ENCODE peak calls at places on chromosomes 12 and 14, in five cellular contexts. One of them, this sample, is unnamed.

GRCh38 chr12:132356686-132357622 is 27.6 kb upstream of the GALNT9 start:
- DNase-seq in GM20000: no peak
- DNase-seq in K562: peak
- DNase-seq in CD8-positive, alpha-beta T cell: no peak
- DNase-seq in keratinocyte: no peak
- DNase-seq in this sample: peak

GRCh38 chr14:61460853-61461611 is 139.7 kb downstream of the PRKCH start:
- DNase-seq in GM20000: no peak
- DNase-seq in CD8-positive, alpha-beta T cell: peak
- DNase-seq in keratinocyte: peak
- DNase-seq in K562: peak
- DNase-seq in this sample: no peak

GRCh38 chr14:34043627-34044372 is 92.9 kb upstream of the EGLN3 start:
- DNase-seq in K562: peak
- DNase-seq in GM20000: peak
- DNase-seq in keratinocyte: no peak
- DNase-seq in CD8-positive, alpha-beta T cell: peak
- DNase-seq in this sample: no peak

GRCh38 chr14:39175445-39176262 is 600 bp downstream of the PNN start:
- DNase-seq in keratinocyte: no peak
- DNase-seq in GM20000: peak
- DNase-seq in K562: peak
- DNase-seq in CD8-positive, alpha-beta T cell: no peak
- DNase-seq in this sample: peak

GRCh38 chr12:43277630-43278267 is 274.3 kb downstream of the ADAMTS20 start:
- DNase-seq in GM20000: no peak
- DNase-seq in K562: no peak
- DNase-seq in keratinocyte: no peak
- DNase-seq in CD8-positive, alpha-beta T cell: no peak
- DNase-seq in this sample: no peak

GRCh38 chr14:68814376-68815287 is 21.8 kb upstream of the ZFP36L1 start:
- DNase-seq in K562: peak
- DNase-seq in GM20000: peak
- DNase-seq in CD8-positive, alpha-beta T cell: peak
- DNase-seq in keratinocyte: no peak
- DNase-seq in this sample: peak

GRCh38 chr12:6552140-6552551 is 3.7 kb downstream of the IFFO1 start:
- DNase-seq in GM20000: no peak
- DNase-seq in CD8-positive, alpha-beta T cell: no peak
- DNase-seq in K562: no peak
- DNase-seq in keratinocyte: no peak
- DNase-seq in this sample: no peak

GRCh38 chr12:102776041-102776440 is 141.0 kb downstream of the PAH start:
- DNase-seq in CD8-positive, alpha-beta T cell: no peak
- DNase-seq in K562: no peak
- DNase-seq in GM20000: peak
- DNase-seq in keratinocyte: no peak
- DNase-seq in this sample: no peak

GRCh38 chr14:102507026-102507860 is 2.3 kb downstream of the ANKRD9 start:
- DNase-seq in GM20000: peak
- DNase-seq in CD8-positive, alpha-beta T cell: no peak
- DNase-seq in keratinocyte: no peak
- DNase-seq in K562: no peak
- DNase-seq in this sample: no peak

GRCh38 chr14:56268653-56269052 is 150.4 kb downstream of the PELI2 start:
- DNase-seq in CD8-positive, alpha-beta T cell: no peak
- DNase-seq in keratinocyte: no peak
- DNase-seq in GM20000: no peak
- DNase-seq in K562: no peak
- DNase-seq in this sample: no peak

GRCh38 chr14:70901218-70901772 is 6.0 kb upstream of the PCNX1 start:
- DNase-seq in CD8-positive, alpha-beta T cell: no peak
- DNase-seq in GM20000: no peak
- DNase-seq in K562: no peak
- DNase-seq in keratinocyte: no peak
- DNase-seq in this sample: no peak

GRCh38 chr12:68538722-68539614 is 71.7 kb upstream of the RAP1B start:
- DNase-seq in K562: peak
- DNase-seq in CD8-positive, alpha-beta T cell: peak
- DNase-seq in GM20000: peak
- DNase-seq in keratinocyte: no peak
- DNase-seq in this sample: no peak

GRCh38 chr12:59429766-59430165 is 166.1 kb upstream of the SLC16A7 start:
- DNase-seq in CD8-positive, alpha-beta T cell: no peak
- DNase-seq in keratinocyte: no peak
- DNase-seq in K562: no peak
- DNase-seq in GM20000: no peak
- DNase-seq in this sample: no peak

GRCh38 chr12:59425798-59426197 is 170.0 kb upstream of the SLC16A7 start:
- DNase-seq in CD8-positive, alpha-beta T cell: no peak
- DNase-seq in keratinocyte: no peak
- DNase-seq in GM20000: no peak
- DNase-seq in K562: no peak
- DNase-seq in this sample: no peak

GRCh38 chr12:59432057-59432456 is 163.8 kb upstream of the SLC16A7 start:
- DNase-seq in K562: no peak
- DNase-seq in GM20000: no peak
- DNase-seq in keratinocyte: no peak
- DNase-seq in CD8-positive, alpha-beta T cell: no peak
- DNase-seq in this sample: no peak

DNA sequence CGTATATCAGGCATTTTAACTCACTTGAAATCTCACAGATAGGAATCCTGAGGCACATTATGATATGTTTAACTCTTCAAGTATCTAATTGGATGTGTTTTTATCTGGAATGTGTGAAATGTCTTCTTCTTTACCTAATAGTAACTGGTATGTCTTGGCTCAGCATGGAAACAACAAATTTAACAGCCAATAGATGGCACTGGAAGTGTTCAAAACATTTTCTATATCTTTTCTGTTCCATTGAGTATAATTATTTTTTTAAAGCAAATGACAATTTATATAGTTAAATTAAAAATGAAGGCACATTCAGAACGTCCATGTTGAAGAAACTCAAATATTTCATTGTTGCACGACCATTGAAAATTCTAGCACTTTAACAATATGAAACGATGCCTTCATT is 164.6 kb upstream of the SLC16A7 start:
- DNase-seq in K562: no peak
- DNase-seq in keratinocyte: no peak
- DNase-seq in CD8-positive, alpha-beta T cell: no peak
- DNase-seq in GM20000: no peak
- DNase-seq in this sample: no peak
- TF ChIP-seq CTCF in K562: no peak
- TF ChIP-seq CTCF in keratinocyte: no peak
- TF ChIP-seq CTCF in CD8-positive, alpha-beta T cell: no peak
- TF ChIP-seq CTCF in GM20000: no peak
- TF ChIP-seq CTCF in this sample: no peak

GRCh38 chr14:77139540-77140342 is 1.9 kb downstream of the ZDHHC22 start:
- DNase-seq in keratinocyte: no peak
- DNase-seq in CD8-positive, alpha-beta T cell: no peak
- DNase-seq in K562: peak
- DNase-seq in GM20000: peak
- DNase-seq in this sample: peak
- TF ChIP-seq CTCF in keratinocyte: no peak
- TF ChIP-seq CTCF in CD8-positive, alpha-beta T cell: no peak
- TF ChIP-seq CTCF in K562: peak
- TF ChIP-seq CTCF in GM20000: peak
- TF ChIP-seq CTCF in this sample: peak

DNA sequence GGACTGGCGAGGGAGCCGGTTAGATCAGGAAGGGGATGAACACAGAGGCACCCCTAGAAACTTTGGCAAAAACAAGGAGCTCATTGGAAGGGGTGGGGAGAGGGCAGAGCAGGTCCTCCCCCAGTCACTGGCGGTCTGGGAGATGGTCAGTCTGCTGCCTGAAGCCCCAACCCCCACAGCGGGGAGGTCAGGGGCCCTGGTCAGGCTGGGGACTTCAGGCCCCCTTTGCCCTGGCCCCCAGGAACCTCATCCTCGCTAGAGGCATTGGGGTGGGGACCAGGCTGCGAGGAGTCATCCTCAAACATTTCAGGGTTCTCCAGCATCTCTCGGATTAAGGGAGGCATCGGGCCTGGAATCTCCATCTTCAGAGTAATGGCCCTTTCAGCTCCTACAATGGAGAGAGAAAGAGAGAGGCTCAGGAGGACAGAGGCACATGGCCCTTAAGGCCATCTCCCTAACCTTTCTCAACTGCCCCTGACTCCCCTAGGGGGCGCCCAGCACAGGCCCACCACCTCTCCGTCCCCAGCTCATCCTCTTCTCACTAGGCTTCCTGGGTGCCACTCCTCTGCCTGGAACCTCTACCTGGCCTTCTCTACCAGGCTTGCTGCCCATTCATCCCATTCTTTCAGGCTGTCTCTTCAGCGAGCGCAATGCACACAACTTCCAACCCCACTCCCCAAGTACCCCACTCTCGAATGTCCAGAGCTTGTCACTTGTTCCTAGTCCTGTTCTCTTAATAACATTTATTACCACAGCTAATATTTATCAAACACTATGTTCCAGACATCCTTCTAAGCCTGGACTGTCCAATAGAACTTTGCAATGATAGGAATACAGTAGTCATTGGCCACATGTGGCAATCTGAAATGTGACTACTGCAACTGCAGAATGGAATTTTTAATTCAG is 4.7 kb upstream of the ITGB7 start:
- DNase-seq in GM20000: no peak
- DNase-seq in CD8-positive, alpha-beta T cell: no peak
- DNase-seq in keratinocyte: no peak
- DNase-seq in K562: peak
- DNase-seq in this sample: no peak
- TF ChIP-seq CTCF in GM20000: peak
- TF ChIP-seq CTCF in CD8-positive, alpha-beta T cell: no peak
- TF ChIP-seq CTCF in keratinocyte: no peak
- TF ChIP-seq CTCF in K562: peak
- TF ChIP-seq CTCF in this sample: peak

GRCh38 chr12:73935817-73936216 is 601.8 kb upstream of the ATXN7L3B start:
- DNase-seq in K562: no peak
- DNase-seq in GM20000: no peak
- DNase-seq in keratinocyte: no peak
- DNase-seq in CD8-positive, alpha-beta T cell: no peak
- DNase-seq in this sample: no peak
- TF ChIP-seq CTCF in K562: peak
- TF ChIP-seq CTCF in GM20000: no peak
- TF ChIP-seq CTCF in keratinocyte: peak
- TF ChIP-seq CTCF in CD8-positive, alpha-beta T cell: no peak
- TF ChIP-seq CTCF in this sample: no peak

GRCh38 chr12:129657179-129657578 is 246.6 kb downstream of the TMEM132D start:
- DNase-seq in CD8-positive, alpha-beta T cell: no peak
- DNase-seq in GM20000: no peak
- DNase-seq in K562: no peak
- DNase-seq in keratinocyte: no peak
- DNase-seq in this sample: no peak
- TF ChIP-seq CTCF in CD8-positive, alpha-beta T cell: no peak
- TF ChIP-seq CTCF in GM20000: no peak
- TF ChIP-seq CTCF in K562: no peak
- TF ChIP-seq CTCF in keratinocyte: no peak
- TF ChIP-seq CTCF in this sample: no peak

DNA sequence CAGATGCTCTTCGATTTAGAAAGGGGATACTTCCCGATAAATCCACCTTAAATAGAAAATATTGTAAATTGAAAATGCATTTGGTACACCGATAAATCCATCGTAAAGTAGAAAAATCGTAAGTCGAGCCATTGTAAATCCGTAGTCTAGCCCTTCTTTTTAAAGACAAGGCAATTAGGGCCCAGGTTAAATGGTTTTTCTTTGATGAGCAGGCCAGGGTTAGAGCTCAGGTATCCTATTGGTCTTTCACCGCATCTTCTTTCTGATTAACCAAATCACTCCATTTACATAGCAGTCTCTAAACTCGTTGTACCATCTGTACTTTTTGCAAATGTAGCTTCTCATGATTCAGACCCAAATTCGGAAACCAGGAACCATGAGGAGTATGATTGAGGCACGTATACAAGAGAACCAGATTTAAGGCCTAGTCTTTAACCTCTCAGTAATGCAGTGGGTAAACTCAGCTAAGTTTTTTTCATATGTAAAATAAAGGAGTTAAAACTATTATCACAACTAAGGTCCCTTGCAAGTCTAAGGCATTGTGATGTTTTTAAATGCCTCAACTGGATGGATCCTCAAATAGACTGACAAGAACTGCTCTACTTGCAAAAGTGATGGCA is 2.2 kb upstream of the YAF2 start:
- DNase-seq in keratinocyte: no peak
- DNase-seq in CD8-positive, alpha-beta T cell: no peak
- DNase-seq in GM20000: no peak
- DNase-seq in K562: no peak
- DNase-seq in this sample: no peak
- TF ChIP-seq CTCF in keratinocyte: no peak
- TF ChIP-seq CTCF in CD8-positive, alpha-beta T cell: no peak
- TF ChIP-seq CTCF in GM20000: no peak
- TF ChIP-seq CTCF in K562: no peak
- TF ChIP-seq CTCF in this sample: no peak

GRCh38 chr14:54567634-54568561 is 970 bp downstream of the SAMD4A start:
- DNase-seq in CD8-positive, alpha-beta T cell: peak
- DNase-seq in K562: peak
- DNase-seq in GM20000: peak
- DNase-seq in keratinocyte: no peak
- DNase-seq in this sample: peak

GRCh38 chr14:54565236-54566151 is 1.4 kb upstream of the SAMD4A start:
- DNase-seq in CD8-positive, alpha-beta T cell: peak
- DNase-seq in keratinocyte: no peak
- DNase-seq in GM20000: peak
- DNase-seq in K562: peak
- DNase-seq in this sample: peak

GRCh38 chr14:54566152-54566409 is 847 bp upstream of the SAMD4A start:
- DNase-seq in GM20000: no peak
- DNase-seq in keratinocyte: no peak
- DNase-seq in CD8-positive, alpha-beta T cell: peak
- DNase-seq in K562: no peak
- DNase-seq in this sample: no peak

GRCh38 chr14:54567224-54567633 is 301 bp downstream of the SAMD4A start:
- DNase-seq in K562: no peak
- DNase-seq in CD8-positive, alpha-beta T cell: no peak
- DNase-seq in keratinocyte: no peak
- DNase-seq in GM20000: no peak
- DNase-seq in this sample: peak

DNA sequence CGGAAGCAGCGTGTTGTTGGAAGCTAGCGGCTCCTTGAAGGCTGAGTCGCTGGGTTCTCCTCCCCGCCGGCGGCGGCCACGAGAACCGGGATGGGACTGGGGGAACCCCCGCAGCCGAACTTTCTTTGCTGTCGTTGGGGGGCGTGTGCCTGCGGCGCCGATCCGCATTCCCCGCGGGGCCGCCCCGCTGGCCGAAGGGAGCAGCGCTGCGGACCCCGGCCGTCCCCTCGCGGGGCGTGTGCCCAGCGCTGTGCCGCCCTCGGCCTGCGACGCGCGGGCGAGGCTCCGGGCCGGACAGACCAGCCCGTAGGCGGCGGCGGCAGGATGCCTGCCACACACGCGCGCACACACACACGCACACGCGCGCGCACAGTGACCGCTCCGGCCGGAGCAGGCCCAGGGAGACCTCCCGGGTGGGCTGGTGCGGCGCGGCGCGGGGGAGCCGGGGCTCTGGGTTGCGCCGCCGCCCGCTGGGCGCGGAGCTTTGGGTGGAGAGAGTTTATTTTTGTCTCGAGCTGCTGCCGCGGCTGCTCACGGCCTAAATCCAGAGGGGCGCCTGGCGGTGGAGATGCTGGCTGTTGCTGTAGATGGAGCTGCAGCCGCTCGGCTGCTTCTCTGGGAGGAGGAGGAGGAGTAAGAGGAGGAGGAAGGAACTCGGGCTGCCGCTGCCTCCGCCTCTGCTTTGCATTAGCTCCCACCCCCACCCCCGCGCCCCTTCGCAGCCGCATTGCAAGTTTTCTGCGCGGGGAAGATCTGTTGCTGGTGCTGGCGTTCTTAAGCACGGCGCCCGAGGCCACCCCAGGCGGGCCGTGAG is at the start of gene SAMD4A:
- DNase-seq in keratinocyte: no peak
- DNase-seq in GM20000: peak
- DNase-seq in CD8-positive, alpha-beta T cell: peak
- DNase-seq in K562: peak
- DNase-seq in this sample: peak
- TF ChIP-seq CTCF in keratinocyte: no peak
- TF ChIP-seq CTCF in GM20000: peak
- TF ChIP-seq CTCF in CD8-positive, alpha-beta T cell: no peak
- TF ChIP-seq CTCF in K562: peak
- TF ChIP-seq CTCF in this sample: peak